ENCODE peak calls at places on chromosomes 6 and 20, in five cellular contexts. W is pancreas, I is Peyer's patch, U is tibial artery, D is cardiac muscle cell. A is an unnamed sample. For H3K4me1, the result is how much of the 10 kb centered on the place peaks cover.

GRCh38 chr6:108423982-108424695 is 129.3 kb downstream of the AFG1L start:
- DNase-seq in I (no peak), D (peak), U (no peak), W (no peak), A (no peak)

GRCh38 chr6:53359843-53360834 is 11.4 kb upstream of the ELOVL5 start:
- DNase-seq in D (peak), W (no peak), U (no peak), I (no peak), A (no peak)

GRCh38 chr20:48703511-48704219 is 124.1 kb downstream of the PREX1 start:
- DNase-seq in W (no peak), I (no peak), U (peak), D (no peak), A (peak)

GRCh38 chr6:73585566-73586415 is 65.0 kb upstream of the EEF1A1 start:
- DNase-seq in U (peak), D (peak), W (peak), I (peak), A (no peak)

GRCh38 chr20:39874049-39874893 is 814.8 kb downstream of the MAFB start:
- DNase-seq in D (peak), W (peak), U (peak), I (peak), A (peak)

GRCh38 chr6:77292564-77293546 is 170.4 kb downstream of the HTR1B start:
- DNase-seq in W (no peak), U (no peak), D (peak), I (no peak), A (no peak)

GRCh38 chr20:396252-396618 is 11.9 kb upstream of the RBCK1 start:
- DNase-seq in U (no peak), W (no peak), I (no peak), D (no peak), A (no peak)

GRCh38 chr6:162026843-162027242 is 700.7 kb downstream of the PRKN start:
- DNase-seq in U (no peak), D (no peak), W (no peak), I (no peak), A (no peak)

GRCh38 chr6:21955196-21955595 is 341.6 kb downstream of the PRL start:
- DNase-seq in D (no peak), I (no peak), U (no peak), W (no peak), A (no peak)

DNA sequence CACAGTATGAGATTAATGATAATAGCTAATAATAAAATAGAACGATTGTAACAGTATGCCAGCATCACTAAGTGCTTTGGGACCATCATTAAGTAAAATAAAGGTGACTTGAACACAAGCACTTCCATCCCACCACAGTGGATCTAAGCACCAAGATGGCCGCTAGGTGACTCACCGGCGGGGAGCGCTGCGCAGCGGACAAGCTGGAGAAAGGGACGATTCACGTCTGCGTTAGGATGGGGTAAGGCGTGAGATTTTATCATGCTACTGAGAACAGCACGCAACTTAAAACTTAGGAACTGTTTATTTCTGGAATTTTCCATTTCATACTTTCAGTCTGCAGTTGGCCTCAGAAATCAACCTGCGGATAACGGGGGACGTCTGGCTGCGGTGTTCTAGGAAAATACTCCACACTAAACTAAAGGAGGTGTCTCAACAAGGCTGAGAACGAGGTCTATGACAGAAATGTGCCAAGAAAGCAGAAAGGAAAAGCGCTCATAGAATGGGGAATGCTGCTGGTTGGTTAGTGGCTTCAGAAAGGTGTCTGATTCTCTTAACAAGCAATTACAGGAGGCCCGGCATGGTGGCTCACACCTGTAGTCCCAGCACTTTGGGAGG is 114.5 kb downstream of the GMPR start:
- DNase-seq in W (no peak), U (no peak), I (no peak), D (no peak), A (no peak)
- H3K27ac ChIP-seq in W (no peak), U (peak), I (no peak), D (no peak), A (no peak)

GRCh38 chr6:138420356-138420755 is 16.3 kb downstream of the HEBP2 start:
- DNase-seq in D (no peak), I (no peak), W (no peak), U (no peak), A (no peak)

GRCh38 chr6:138421089-138421488 is 17.1 kb downstream of the HEBP2 start:
- DNase-seq in I (no peak), U (no peak), D (no peak), W (no peak), A (no peak)

GRCh38 chr6:138422861-138423260 is 18.8 kb downstream of the HEBP2 start:
- DNase-seq in U (no peak), D (peak), I (no peak), W (no peak), A (no peak)

GRCh38 chr6:138419766-138420165 is 15.7 kb downstream of the HEBP2 start:
- DNase-seq in W (no peak), U (no peak), D (no peak), I (no peak), A (no peak)

GRCh38 chr6:138421608-138422007 is 17.6 kb downstream of the HEBP2 start:
- DNase-seq in W (no peak), I (no peak), D (no peak), U (no peak), A (no peak)
- H3K4me1 ChIP-seq in W (under half), I (under half), D (under half), U (under half), A (under half)

DNA sequence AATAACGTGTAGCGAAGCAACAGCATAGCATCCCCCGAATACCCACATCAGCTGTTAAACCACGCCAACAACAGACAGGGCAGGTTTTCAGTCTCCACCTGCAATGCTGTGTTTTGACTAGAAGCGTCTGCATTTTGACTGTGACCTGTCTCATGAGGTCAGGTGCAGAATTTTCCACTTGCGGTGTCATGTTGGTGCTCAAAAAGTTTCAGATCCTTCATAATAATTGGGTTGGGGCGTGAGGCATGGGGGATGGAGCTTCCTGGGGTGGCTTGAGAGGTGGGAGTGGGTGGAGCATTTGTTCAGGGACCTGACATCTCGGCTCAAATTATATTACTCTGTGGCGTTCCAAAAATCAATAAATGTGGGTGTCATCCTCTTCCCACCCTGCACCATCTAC is 80.8 kb downstream of the TIAM2 start:
- DNase-seq in D (no peak), I (no peak), U (no peak), W (no peak), A (no peak)
- H3K27ac ChIP-seq in D (no peak), I (no peak), U (no peak), W (no peak), A (no peak)

GRCh38 chr6:127891731-127892326 is 9.0 kb downstream of the THEMIS start:
- DNase-seq in D (no peak), W (no peak), I (no peak), U (no peak), A (no peak)

DNA sequence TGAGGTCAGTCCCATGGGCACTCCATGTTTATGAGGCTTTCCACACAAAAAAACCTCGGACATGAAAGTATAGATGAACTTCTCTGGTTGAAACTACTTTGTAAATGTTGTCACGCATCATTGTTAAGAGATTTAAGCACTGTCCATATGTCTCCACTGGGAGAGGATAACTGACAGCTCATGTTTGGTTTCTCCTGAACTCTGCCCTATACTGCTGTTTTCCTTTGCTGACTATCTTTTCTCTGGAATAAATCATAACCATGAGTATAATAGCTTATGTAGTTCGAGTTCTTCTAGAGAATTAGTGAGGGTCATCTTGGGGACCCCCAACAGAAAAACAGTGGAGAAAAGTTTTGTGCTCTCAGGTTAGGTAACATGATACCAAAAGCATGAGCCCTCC is 14.3 kb downstream of the THEMIS start:
- DNase-seq in W (no peak), D (no peak), U (no peak), I (no peak), A (no peak)
- H3K4me1 ChIP-seq in W (under half), D (under half), U (under half), I (under half), A (under half)

DNA sequence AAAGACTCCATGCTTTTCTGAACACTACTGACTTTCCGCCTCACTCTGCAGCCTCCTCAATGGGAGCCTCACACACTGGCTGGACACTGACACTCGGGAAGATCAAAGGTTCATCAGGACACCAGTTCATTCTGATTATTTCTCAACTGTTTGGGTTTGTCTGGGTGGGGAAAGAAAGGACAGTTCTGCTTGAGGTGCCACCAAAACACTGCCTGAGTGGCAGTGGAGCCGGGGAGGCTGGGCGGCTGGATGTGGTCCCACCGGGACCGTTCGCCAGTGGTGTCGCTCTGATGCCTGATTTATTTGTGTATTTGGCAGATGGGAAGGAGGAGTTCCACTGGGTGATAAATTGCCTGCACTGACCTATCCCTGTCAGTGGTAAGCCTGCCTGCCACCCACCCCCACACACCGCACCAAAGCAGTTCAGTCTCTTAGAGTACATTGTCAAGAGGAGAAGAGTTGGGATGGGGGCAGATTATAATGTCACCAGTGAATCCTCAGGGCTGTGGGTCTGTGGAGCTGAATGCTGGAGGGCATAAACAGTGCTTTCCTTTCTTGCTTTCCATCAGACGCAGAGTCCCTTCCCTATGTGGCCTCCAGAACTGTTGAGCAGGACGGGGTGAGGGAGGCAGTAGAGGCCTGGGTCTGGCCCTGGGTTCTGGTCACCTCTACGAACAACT is 49.8 kb downstream of the EDN1 start:
- DNase-seq in I (no peak), W (no peak), D (no peak), U (no peak), A (no peak)
- H3K27ac ChIP-seq in I (peak), W (no peak), D (no peak), U (no peak), A (no peak)